ENCODE peak calls at places on chromosomes 12 and 14, in five cellular contexts. W is GM03348; O is kidney tubule cell; M is stimulated activated CD4-positive, alpha-beta T cell treated with anti-CD3 and anti-CD28 coated beads, Interleukin-2, amount 100 ng/mL, for 24 hours; D is kidney glomerular epithelial cell. J is an unnamed sample.
A peak's percentile ranks its signal among the peaks of the same experiment; 100 is the strongest.

GRCh38 chr12:12999276-12999958 is 648 bp downstream of the HEBP1 start:
- DNase-seq in O (peak; percentile 43), W (peak; percentile 57), M (no peak), D (no peak), J (no peak)

GRCh38 chr12:49489720-49490119 is 49.1 kb upstream of the KCNH3 start:
- DNase-seq in D (no peak), O (no peak), M (no peak), W (peak; percentile 9), J (no peak)

GRCh38 chr14:104602933-104603325 is 1.6 kb downstream of the TMEM179 start:
- DNase-seq in O (no peak), D (no peak), M (no peak), W (no peak), J (no peak)

GRCh38 chr14:92717571-92718042 is 30.8 kb downstream of the LGMN start:
- DNase-seq in D (no peak), W (no peak), M (no peak), O (no peak), J (no peak)

GRCh38 chr12:52178984-52179383 is 12.8 kb downstream of the KRT80 start:
- DNase-seq in O (no peak), W (peak; percentile 50), M (no peak), D (no peak), J (no peak)

GRCh38 chr12:109762673-109763191 is 49.1 kb downstream of the FAM222A start:
- DNase-seq in D (no peak), O (no peak), W (no peak), M (no peak), J (no peak)

GRCh38 chr12:53180931-53181645 is 363 bp upstream of the CSAD start:
- DNase-seq in D (peak; percentile 36), W (peak; percentile 90), M (peak; percentile 78), O (peak; percentile 75), J (peak; percentile 71)

GRCh38 chr14:32986791-32987545 is 48.3 kb downstream of the NPAS3 start:
- DNase-seq in O (peak; percentile 17), W (peak; percentile 73), D (no peak), M (no peak), J (no peak)

GRCh38 chr14:23154876-23155587 is 28.4 kb downstream of the SLC7A8 start:
- DNase-seq in D (peak; percentile 52), W (peak; percentile 87), M (no peak), O (peak; percentile 85), J (no peak)

GRCh38 chr12:108629156-108629555 is 4.5 kb downstream of the SELPLG start:
- DNase-seq in W (no peak), D (no peak), O (no peak), M (no peak), J (no peak)

GRCh38 chr14:39739796-39740195 is 307.6 kb upstream of the FBXO33 start:
- DNase-seq in M (no peak), O (no peak), W (no peak), D (no peak), J (no peak)

GRCh38 chr14:39666386-39666785 is 234.2 kb upstream of the FBXO33 start:
- DNase-seq in M (no peak), W (no peak), O (peak; percentile 58), D (peak; percentile 30), J (no peak)

GRCh38 chr14:75428230-75429104 is 645 bp downstream of the JDP2 start:
- DNase-seq in D (no peak), W (peak; percentile 78), O (peak; percentile 33), M (peak; percentile 24), J (no peak)

GRCh38 chr12:41743835-41744234 is 400.8 kb downstream of the GXYLT1 start:
- DNase-seq in D (peak; percentile 80), W (no peak), M (no peak), O (peak; percentile 95), J (no peak)

GRCh38 chr12:101946233-101946611 is 68.8 kb downstream of the DRAM1 start:
- DNase-seq in M (no peak), W (no peak), O (no peak), D (no peak), J (no peak)

GRCh38 chr12:50024804-50025186 is 499 bp downstream of the RACGAP1 start:
- DNase-seq in O (peak; percentile 23), D (no peak), M (no peak), W (no peak), J (no peak)

GRCh38 chr14:77761205-77761931 is 412 bp upstream of the SNW1 start:
- DNase-seq in O (peak; percentile 40), D (peak; percentile 97), W (peak; percentile 65), M (no peak), J (no peak)

GRCh38 chr14:56998728-56999127 is 188.4 kb upstream of the OTX2 start:
- DNase-seq in W (no peak), D (no peak), M (no peak), O (peak; percentile 8), J (no peak)

GRCh38 chr14:81638656-81639055 is 105.0 kb upstream of the SEL1L start:
- DNase-seq in M (no peak), W (no peak), D (no peak), O (no peak), J (no peak)

GRCh38 chr14:25400607-25401206 is 350.8 kb upstream of the STXBP6 start:
- DNase-seq in D (peak; percentile 45), M (peak; percentile 27), W (peak; percentile 49), O (peak; percentile 50), J (peak; percentile 11)

GRCh38 chr12:64160021-64160717 is 61.9 kb downstream of the KICS2 start:
- DNase-seq in D (no peak), W (peak; percentile 31), O (no peak), M (no peak), J (no peak)

GRCh38 chr12:75816892-75817291 is 214.7 kb downstream of the PHLDA1 start:
- DNase-seq in M (no peak), O (peak; percentile 92), D (peak; percentile 48), W (peak; percentile 19), J (no peak)

GRCh38 chr12:68844788-68845695 is 37.1 kb downstream of the MDM2 start:
- DNase-seq in O (no peak), D (no peak), M (no peak), W (no peak), J (no peak)

GRCh38 chr12:89163918-89164317 is 188.4 kb downstream of the DUSP6 start:
- DNase-seq in O (no peak), W (no peak), M (no peak), D (no peak), J (no peak)

GRCh38 chr12:124821252-124822200 is 42.1 kb downstream of the SCARB1 start:
- DNase-seq in M (no peak), D (no peak), O (no peak), W (no peak), J (no peak)

GRCh38 chr12:67826946-67827719 is 162.1 kb upstream of the IFNG-AS1 start:
- DNase-seq in O (peak; percentile 20), D (peak; percentile 56), M (no peak), W (no peak), J (no peak)

GRCh38 chr14:101467181-101467926 is 93.9 kb upstream of the DIO3 start:
- DNase-seq in M (no peak), O (no peak), W (no peak), D (no peak), J (no peak)

GRCh38 chr12:94622475-94622874 is 27.9 kb downstream of the TMCC3 start:
- DNase-seq in D (peak; percentile 14), O (peak; percentile 67), M (no peak), W (no peak), J (no peak)

GRCh38 chr12:100356646-100357223 is at the start of gene SLC17A8:
- DNase-seq in D (no peak), W (no peak), M (no peak), O (peak; percentile 25), J (no peak)

GRCh38 chr12:123033392-123034021 is 53.0 kb downstream of the ARL6IP4 start:
- DNase-seq in M (no peak), D (no peak), W (no peak), O (no peak), J (no peak)

GRCh38 chr12:84763112-84763511 is 149.5 kb downstream of the SLC6A15 start:
- DNase-seq in W (peak; percentile 74), M (no peak), D (no peak), O (no peak), J (no peak)

GRCh38 chr14:52439476-52439875 is 112.8 kb downstream of the TXNDC16 start:
- DNase-seq in M (no peak), D (no peak), W (no peak), O (no peak), J (no peak)

GRCh38 chr12:124248862-124249825 is 45.7 kb upstream of the RFLNA start:
- DNase-seq in W (peak; percentile 62), O (no peak), D (no peak), M (no peak), J (no peak)

GRCh38 chr12:91986084-91986483 is 159.6 kb downstream of the BTG1 start:
- DNase-seq in M (no peak), D (peak; percentile 17), O (peak; percentile 71), W (no peak), J (no peak)

GRCh38 chr14:104973215-104974145 is 4.7 kb downstream of the AHNAK2 start:
- DNase-seq in W (peak; percentile 95), O (peak; percentile 99), M (no peak), D (peak; percentile 92), J (no peak)